ENCODE peak calls at places on chromosomes 7 and 10, in ten cellular contexts. U, D, C, O, G, K, F, J, W and H are unnamed samples.

GRCh38 chr7:118041336-118041878 is 142.6 kb upstream of the LSM8 start:
- DNase-seq in J (no peak), W (no peak), C (no peak), F (no peak), G (no peak), U (peak), D (no peak), K (no peak), O (peak), H (no peak)

GRCh38 chr7:37216923-37217322 is 231.7 kb downstream of the ELMO1 start:
- DNase-seq in O (no peak), W (no peak), D (no peak), G (no peak), U (no peak), C (no peak), F (no peak), J (no peak), K (no peak), H (no peak)

GRCh38 chr10:112026438-112026837 is 157.1 kb downstream of the GPAM start:
- DNase-seq in J (peak), G (no peak), U (peak), O (no peak), F (no peak), W (no peak), D (no peak), C (no peak), K (no peak), H (no peak)

GRCh38 chr7:100017300-100017699 is 1.9 kb downstream of the ZKSCAN1 start:
- DNase-seq in W (no peak), J (no peak), F (no peak), D (peak), U (no peak), C (no peak), K (no peak), G (no peak), O (no peak), H (no peak)

GRCh38 chr10:44938938-44939337 is 20.7 kb upstream of the RASSF4 start:
- DNase-seq in O (no peak), C (no peak), W (no peak), G (no peak), F (no peak), U (no peak), K (no peak), J (no peak), D (no peak), H (no peak)

GRCh38 chr10:49594594-49594993 is 15.5 kb upstream of the SLC18A3 start:
- DNase-seq in C (peak), W (peak), G (no peak), F (peak), K (no peak), J (peak), U (peak), O (no peak), D (peak), H (no peak)

GRCh38 chr7:157017149-157017548 is 6.7 kb upstream of the MNX1 start:
- DNase-seq in F (no peak), O (no peak), U (no peak), C (no peak), D (no peak), W (no peak), G (no peak), K (peak), J (peak), H (no peak)

GRCh38 chr10:47396311-47396717 is 12.2 kb upstream of the ZNF488 start:
- DNase-seq in D (no peak), F (no peak), C (peak), U (peak), K (no peak), G (no peak), J (no peak), W (no peak), O (no peak), H (no peak)

GRCh38 chr10:68280750-68281149 is 48.8 kb upstream of the ATOH7 start:
- DNase-seq in D (no peak), U (no peak), C (no peak), F (no peak), O (no peak), J (no peak), K (no peak), W (no peak), G (no peak), H (no peak)

GRCh38 chr10:35079763-35080162 is 10.4 kb downstream of the CUL2 start:
- DNase-seq in O (no peak), K (no peak), G (peak), D (no peak), U (peak), C (no peak), W (no peak), F (no peak), J (no peak), H (no peak)

GRCh38 chr10:117136391-117136975 is 1.6 kb downstream of the VAX1 start:
- DNase-seq in W (no peak), U (no peak), D (no peak), K (no peak), G (no peak), J (peak), F (no peak), C (no peak), O (no peak), H (no peak)

GRCh38 chr10:117139581-117140524 is 1.8 kb upstream of the VAX1 start:
- DNase-seq in O (no peak), C (no peak), G (no peak), U (no peak), D (no peak), K (no peak), F (no peak), J (peak), W (no peak), H (no peak)

GRCh38 chr10:117137031-117137910 is 799 bp downstream of the VAX1 start:
- DNase-seq in G (no peak), C (no peak), O (no peak), W (no peak), J (peak), D (no peak), K (no peak), U (no peak), F (no peak), H (no peak)

GRCh38 chr10:117138838-117139580 is 939 bp upstream of the VAX1 start:
- DNase-seq in J (peak), G (no peak), C (no peak), O (no peak), W (no peak), K (no peak), D (no peak), U (no peak), F (no peak), H (no peak)

GRCh38 chr10:117137911-117138642 is at the start of gene VAX1:
- DNase-seq in F (no peak), G (no peak), U (no peak), K (peak), C (no peak), D (no peak), J (peak), O (no peak), W (no peak), H (no peak)
- TF ChIP-seq CTCF in F (no peak), G (no peak), U (no peak), K (no peak), C (no peak), D (no peak), J (no peak), O (no peak), W (no peak), H (no peak)

GRCh38 chr7:92833766-92834605 is 2.4 kb downstream of the CDK6 start:
- DNase-seq in K (peak), O (peak), F (peak), G (no peak), C (peak), U (peak), D (peak), J (peak), W (peak), H (peak)

GRCh38 chr7:92831716-92832622 is 4.4 kb downstream of the CDK6 start:
- DNase-seq in K (no peak), J (no peak), D (no peak), G (no peak), C (no peak), F (no peak), W (no peak), O (no peak), U (peak), H (no peak)

GRCh38 chr7:92834661-92835139 is 1.7 kb downstream of the CDK6 start:
- DNase-seq in K (peak), U (peak), D (peak), G (no peak), J (peak), O (no peak), C (peak), W (peak), F (peak), H (peak)

GRCh38 chr7:92832623-92833023 is 3.8 kb downstream of the CDK6 start:
- DNase-seq in C (no peak), D (no peak), J (no peak), G (no peak), K (no peak), W (no peak), F (no peak), U (no peak), O (no peak), H (no peak)

GRCh38 chr7:92833024-92833765 is 3.2 kb downstream of the CDK6 start:
- DNase-seq in F (peak), W (peak), J (peak), O (peak), G (no peak), C (peak), D (peak), U (peak), K (peak), H (peak)
- TF ChIP-seq CTCF in F (peak), W (peak), J (peak), O (peak), G (peak), C (peak), D (peak), U (peak), K (peak), H (no peak)

DNA sequence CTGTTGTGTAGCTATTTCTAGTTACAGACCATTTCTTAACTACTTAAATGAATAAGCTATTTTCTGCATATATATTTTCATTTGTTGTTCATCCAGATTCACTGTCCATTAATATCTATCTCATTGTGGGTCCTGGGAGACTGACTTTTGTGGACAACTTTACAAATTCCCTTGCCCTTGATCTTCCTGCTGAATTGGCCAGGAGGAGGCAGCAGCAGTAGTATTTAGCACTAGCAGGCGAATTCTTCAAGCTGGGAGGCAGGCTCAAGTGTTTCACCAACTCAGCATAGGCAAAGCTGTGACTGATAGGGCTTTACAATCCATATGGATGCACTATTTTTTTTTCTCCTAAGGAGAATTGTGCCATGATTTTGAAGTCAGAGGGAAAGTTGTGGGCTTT is 461.0 kb upstream of the NRG3 start:
- DNase-seq in U (peak), J (peak), K (no peak), W (no peak), G (no peak), F (no peak), C (no peak), O (no peak), D (no peak), H (no peak)
- TF ChIP-seq CTCF in U (peak), J (peak), K (peak), W (no peak), G (peak), F (no peak), C (no peak), O (no peak), D (no peak), H (no peak)

DNA sequence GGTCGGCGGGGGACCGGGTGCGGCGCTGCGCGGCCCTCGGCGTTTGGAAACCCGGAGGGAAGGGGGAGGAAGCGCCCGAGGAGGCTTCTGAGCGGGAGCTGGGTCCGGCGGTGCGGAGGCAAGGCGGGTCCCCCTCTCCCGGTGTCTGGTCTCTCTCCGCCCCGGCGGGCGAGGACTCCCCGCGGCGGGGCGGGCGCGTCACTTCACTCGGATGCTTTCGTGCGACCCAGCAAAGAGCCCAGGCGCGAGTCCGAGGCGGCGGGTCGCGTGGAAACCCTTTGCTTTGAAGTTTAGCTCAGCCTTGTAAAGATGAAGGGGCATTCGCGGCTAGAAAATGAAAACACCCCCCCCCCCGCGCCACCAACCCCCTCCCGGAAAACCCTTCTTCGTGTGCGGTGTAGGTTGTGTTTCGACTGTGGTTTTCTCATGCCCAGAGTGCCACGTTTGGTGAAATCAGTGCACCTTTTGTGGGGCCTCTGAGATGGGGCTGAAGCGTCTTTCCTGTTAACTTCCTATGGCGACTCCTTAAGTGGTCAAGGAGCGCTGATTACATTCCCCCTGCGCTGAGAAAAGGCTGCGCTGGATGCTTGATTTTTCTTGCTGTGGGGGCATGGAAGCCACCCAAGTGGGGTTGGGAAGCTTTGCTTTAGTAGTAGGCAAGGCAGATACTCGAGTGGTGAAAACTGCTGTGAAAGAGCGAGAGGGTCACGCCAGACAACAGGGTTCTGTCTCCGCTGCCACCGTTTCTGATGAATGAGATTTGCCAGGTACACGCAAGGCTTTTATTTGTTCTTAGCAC is 874 bp downstream of the GNAI1 start:
- DNase-seq in J (peak), O (no peak), F (peak), U (peak), G (no peak), K (no peak), W (peak), D (no peak), C (no peak), H (peak)
- TF ChIP-seq CTCF in J (no peak), O (no peak), F (no peak), U (no peak), G (no peak), K (no peak), W (no peak), D (no peak), C (no peak), H (no peak)

DNA sequence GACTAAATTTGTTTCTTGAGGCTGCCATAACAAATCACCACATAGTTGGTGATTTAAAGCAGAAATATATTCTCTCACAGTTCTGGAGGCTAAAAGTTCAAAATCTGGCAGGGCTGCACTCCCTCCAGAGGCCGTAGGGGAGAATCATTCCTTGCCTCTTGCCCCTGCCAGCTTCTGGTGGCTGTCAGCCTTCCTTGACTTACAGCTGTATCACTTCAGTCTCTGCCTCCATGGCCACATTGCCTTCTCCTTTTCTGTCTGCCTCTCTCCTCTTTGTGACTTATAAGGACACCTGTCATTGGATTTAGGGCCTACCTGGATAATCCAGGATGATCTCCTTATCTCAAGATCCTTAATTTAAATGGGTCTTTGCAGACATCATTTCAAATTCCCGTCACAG is 5.8 kb upstream of the LRRC4 start:
- DNase-seq in K (no peak), F (no peak), G (no peak), J (no peak), O (no peak), W (no peak), D (no peak), C (no peak), U (no peak), H (no peak)
- TF ChIP-seq CTCF in K (peak), F (no peak), G (no peak), J (no peak), O (no peak), W (no peak), D (no peak), C (no peak), U (no peak), H (no peak)

GRCh38 chr10:103651783-103652476 is 158.4 kb downstream of the NEURL1 start:
- DNase-seq in W (peak), J (no peak), K (no peak), U (no peak), F (no peak), D (no peak), O (no peak), C (no peak), G (no peak), H (no peak)
- TF ChIP-seq CTCF in W (no peak), J (no peak), K (no peak), U (no peak), F (no peak), D (no peak), O (no peak), C (no peak), G (no peak), H (no peak)